ENCODE peak calls at places on chromosomes 11 and 22, in four cellular contexts. M is cardiac fibroblast, V is IMR-90, K is RWPE2. I is an unnamed sample.

GRCh38 chr22:37804886-37805857 is 2.6 kb upstream of the GCAT start:
- DNase-seq in M (peak; percentile 89), V (peak; percentile 70), K (peak; percentile 82), I (peak; percentile 85)

GRCh38 chr11:13118194-13118593 is 109.1 kb downstream of the RASSF10 start:
- DNase-seq in M (peak; percentile 81), V (peak; percentile 97), K (peak; percentile 79), I (peak; percentile 95)

GRCh38 chr11:119380816-119381185 is 689 bp downstream of the USP2 start:
- DNase-seq in M (no peak), V (no peak), K (no peak), I (no peak)

GRCh38 chr11:64339754-64340408 is at the start of gene CCDC88B:
- DNase-seq in M (no peak), V (no peak), K (peak; percentile 58), I (no peak)

GRCh38 chr22:30574095-30574981 is at the start of gene GAL3ST1:
- DNase-seq in M (no peak), V (no peak), K (no peak), I (no peak)

GRCh38 chr22:45430871-45431270 is 17.4 kb downstream of the RIBC2 start:
- DNase-seq in M (no peak), V (no peak), K (no peak), I (no peak)

GRCh38 chr11:111514216-111515031 is at the start of gene HOATZ:
- DNase-seq in M (peak; percentile 13), V (no peak), K (no peak), I (peak; percentile 33)

GRCh38 chr22:42316988-42317387 is 46.5 kb upstream of the TCF20 start:
- DNase-seq in M (peak; percentile 53), V (no peak), K (no peak), I (peak; percentile 46)

GRCh38 chr22:24973867-24974266 is 21.4 kb downstream of the KIAA1671 start:
- DNase-seq in M (no peak), V (no peak), K (no peak), I (no peak)

GRCh38 chr22:50190182-50190951 is 4.7 kb downstream of the TRABD start:
- DNase-seq in M (peak; percentile 68), V (no peak), K (peak; percentile 88), I (peak; percentile 55)

GRCh38 chr11:9789919-9790318 is 126.0 kb downstream of the SWAP70 start:
- DNase-seq in M (no peak), V (no peak), K (no peak), I (no peak)

GRCh38 chr11:48122246-48122645 is 94.4 kb upstream of the OR4B1 start:
- DNase-seq in M (no peak), V (no peak), K (no peak), I (no peak)

GRCh38 chr11:112498701-112499100 is 238.0 kb upstream of the PLET1 start:
- DNase-seq in M (no peak), V (no peak), K (no peak), I (no peak)

GRCh38 chr11:121467965-121468364 is 15.2 kb upstream of the SORL1-AS1 start:
- DNase-seq in M (no peak), V (no peak), K (no peak), I (no peak)

DNA sequence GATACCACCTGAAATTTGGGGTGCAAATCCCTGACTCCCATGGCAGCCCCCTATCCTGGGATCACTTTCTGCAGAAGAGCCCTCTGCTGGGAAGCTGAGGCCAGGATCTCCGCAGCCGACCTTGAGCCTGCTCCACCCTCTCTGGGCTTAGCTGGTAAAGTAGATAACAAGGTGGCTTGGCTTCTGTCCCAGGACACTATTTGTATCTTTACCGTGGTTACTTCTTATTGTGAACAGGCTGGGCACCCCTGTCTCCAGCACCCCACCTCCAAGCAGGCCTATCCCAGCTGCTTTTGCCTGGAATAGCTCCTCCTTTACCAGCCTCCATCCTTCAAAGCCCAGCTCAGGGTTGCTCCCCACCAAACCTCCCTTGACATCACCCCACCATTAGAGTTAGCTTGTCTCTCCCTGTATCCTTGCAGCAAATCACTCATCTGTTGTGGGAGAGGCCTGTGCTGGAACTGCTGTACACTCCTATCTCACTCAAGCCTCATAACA is 35.2 kb upstream of the P2RY2 start:
- DNase-seq in M (peak; percentile 47), V (no peak), K (peak; percentile 17), I (no peak)
- TF ChIP-seq CTCF in M (no peak), V (no peak), K (no peak), I (no peak)

GRCh38 chr11:86949995-86950993 is 4.9 kb downstream of the FZD4 start:
- DNase-seq in M (no peak), V (peak; percentile 77), K (no peak), I (no peak)
- H3K4me3 ChIP-seq in M (no peak overlapping the region), V (no peak overlapping the region), K (no peak overlapping the region), I (no peak overlapping the region)

GRCh38 chr22:34414467-34415440 is 494.5 kb upstream of the LARGE1 start:
- DNase-seq in M (peak; percentile 0), V (no peak), K (no peak), I (no peak)
- TF ChIP-seq CTCF in M (peak; percentile 8), V (no peak), K (peak; percentile 84), I (no peak)

GRCh38 chr22:39994046-39994565 is 648 bp upstream of the FAM83F start:
- DNase-seq in M (no peak), V (peak; percentile 25), K (no peak), I (no peak)

GRCh38 chr22:39992088-39992826 is 2.5 kb upstream of the FAM83F start:
- DNase-seq in M (no peak), V (no peak), K (no peak), I (no peak)

GRCh38 chr22:39995346-39996252 is 845 bp downstream of the FAM83F start:
- DNase-seq in M (no peak), V (no peak), K (no peak), I (no peak)

GRCh38 chr22:39996732-39997131 is 2.0 kb downstream of the FAM83F start:
- DNase-seq in M (no peak), V (no peak), K (no peak), I (no peak)

DNA sequence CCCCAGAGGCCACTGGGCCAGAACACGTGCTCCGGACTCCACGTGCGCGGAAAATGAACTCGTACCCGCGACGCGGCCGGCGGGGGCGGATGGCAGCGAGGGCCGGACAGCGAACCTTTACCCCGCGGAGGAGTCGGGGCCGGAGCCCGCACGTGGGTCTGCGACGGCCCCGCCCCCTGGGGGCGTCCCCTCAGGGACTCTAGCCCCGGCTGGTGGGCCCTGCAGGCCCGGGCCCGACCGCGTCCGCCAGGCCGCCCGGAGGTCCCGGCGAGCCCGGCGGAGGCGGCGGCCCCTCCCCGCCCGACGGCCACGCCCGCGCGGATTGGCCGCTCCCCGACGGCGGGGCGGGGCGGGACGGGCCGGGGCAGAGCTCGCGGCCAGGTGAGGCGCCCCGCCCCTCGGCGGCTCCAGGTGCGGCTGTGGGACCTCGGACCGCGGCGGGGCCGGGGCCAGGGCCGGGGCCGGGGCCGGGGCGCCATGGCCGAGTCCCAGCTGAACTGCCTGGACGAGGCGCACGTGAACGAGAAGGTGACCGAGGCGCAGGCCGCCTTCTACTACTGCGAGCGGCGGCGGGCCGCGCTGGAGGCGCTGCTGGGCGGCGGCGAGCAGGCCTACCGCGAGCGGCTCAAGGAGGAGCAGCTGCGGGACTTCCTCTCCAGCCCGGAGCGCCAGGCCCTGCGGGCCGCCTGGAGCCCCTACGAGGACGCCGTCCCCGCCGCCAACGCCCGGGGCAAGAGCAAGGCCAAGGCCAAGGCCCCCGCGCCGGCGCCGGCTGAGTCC is at the start of gene FAM83F:
- DNase-seq in M (no peak), V (no peak), K (no peak), I (no peak)
- H3K4me3 ChIP-seq in M (no peak within 1 kb of the TSS), V (no peak within 1 kb of the TSS), K (peak within 1 kb of the TSS; percentile 82), I (no peak within 1 kb of the TSS)

GRCh38 chr11:406796-407650 is 7.8 kb downstream of the SIGIRR start:
- DNase-seq in M (peak; percentile 89), V (peak; percentile 65), K (peak; percentile 92), I (peak; percentile 74)
- TF ChIP-seq CTCF in M (no peak), V (peak; percentile 4), K (no peak), I (no peak)

GRCh38 chr11:125072210-125072960 is 9.3 kb downstream of the SLC37A2 start:
- DNase-seq in M (no peak), V (no peak), K (no peak), I (no peak)
- H3K4me3 ChIP-seq in M (no peak overlapping the region), V (no peak overlapping the region), K (no peak overlapping the region), I (no peak overlapping the region)

DNA sequence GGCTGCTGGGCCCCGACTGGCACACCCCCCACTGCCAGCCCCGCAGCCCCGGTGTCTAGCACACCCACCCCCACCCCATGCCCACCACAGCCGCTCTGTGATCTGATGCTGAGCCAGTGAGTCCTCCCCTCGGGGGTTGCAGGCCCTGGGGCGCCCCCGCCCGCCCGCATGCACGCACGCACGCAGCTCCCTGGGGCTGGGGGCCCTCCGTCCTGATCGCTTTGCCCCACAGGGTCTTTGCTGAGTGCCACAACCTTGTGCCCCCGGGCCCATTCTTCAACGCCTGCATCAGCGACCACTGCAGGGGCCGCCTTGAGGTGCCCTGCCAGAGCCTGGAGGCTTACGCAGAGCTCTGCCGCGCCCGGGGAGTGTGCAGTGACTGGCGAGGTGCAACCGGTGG is 32.3 kb downstream of the MUC5B start:
- DNase-seq in M (no peak), V (no peak), K (no peak), I (no peak)
- TF ChIP-seq CTCF in M (no peak), V (no peak), K (no peak), I (no peak)

GRCh38 chr11:7906481-7906880 is 24.6 kb downstream of the OR10A6 start:
- DNase-seq in M (no peak), V (no peak), K (no peak), I (no peak)

GRCh38 chr11:7905961-7906429 is 25.1 kb downstream of the OR10A6 start:
- DNase-seq in M (no peak), V (no peak), K (peak; percentile 56), I (no peak)

GRCh38 chr11:7907121-7907520 is 23.9 kb downstream of the OR10A6 start:
- DNase-seq in M (no peak), V (no peak), K (no peak), I (no peak)

GRCh38 chr11:7904910-7905309 is 26.2 kb downstream of the OR10A6 start:
- DNase-seq in M (peak; percentile 28), V (peak; percentile 69), K (no peak), I (peak; percentile 10)

GRCh38 chr11:7905549-7905948 is 25.5 kb downstream of the OR10A6 start:
- DNase-seq in M (no peak), V (no peak), K (no peak), I (no peak)
- H3K4me3 ChIP-seq in M (no peak overlapping the region), V (no peak overlapping the region), K (peak overlapping the region; percentile 15), I (no peak overlapping the region)

DNA sequence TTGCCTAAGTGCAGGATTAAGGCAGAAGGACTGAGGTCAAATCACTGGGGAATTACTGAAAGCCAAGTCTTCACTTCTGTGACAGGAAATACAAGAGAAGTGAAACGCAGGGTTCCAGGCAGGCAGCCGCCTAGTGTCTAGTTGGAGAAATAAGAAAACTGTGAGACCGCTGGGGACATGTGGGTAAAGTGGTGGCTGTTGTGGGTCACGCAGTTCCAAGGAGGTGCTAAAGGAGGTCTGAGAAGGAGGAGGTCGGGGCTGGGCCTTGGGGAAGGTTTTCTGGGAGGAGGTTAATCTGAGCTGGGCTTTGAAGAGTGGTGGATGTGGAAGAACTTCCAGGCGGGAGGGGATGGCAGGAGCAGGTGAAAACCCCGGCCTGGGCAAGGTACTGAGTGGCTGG is 11.2 kb downstream of the MCM5 start:
- DNase-seq in M (no peak), V (no peak), K (no peak), I (no peak)
- TF ChIP-seq CTCF in M (no peak), V (no peak), K (no peak), I (peak; percentile 3)

I was measured in astrocyte of the spinal cord.